ENCODE peak calls at places on chromosomes 4 and X, in six cellular contexts. B is activated naive CD4-positive, alpha-beta T cell treated with anti-CD3 and anti-CD28 coated beads, Interleukin-2, amount 10 ng/mL, durations not matched to agents 7 days and 5 days; Q is activated CD4-positive, alpha-beta T cell treated with anti-CD3 and anti-CD28 coated beads, Interleukin-2, amount 50 U/mL, for 1 hour; U is skeletal muscle cell; J is activated CD4-positive, CD25-positive, alpha-beta regulatory T cell; H is neural crest cell. O is an unnamed sample.

GRCh38 chrX:108090474-108091265 is 672 bp downstream of the PSMD10 start:
- DNase-seq in B (no peak), U (no peak), J (no peak), H (no peak), Q (no peak), O (no peak)

GRCh38 chr4:81405900-81406401 is 65.8 kb downstream of the RASGEF1B start:
- DNase-seq in Q (peak), U (peak), H (peak), B (peak), J (peak), O (no peak)

GRCh38 chr4:164753873-164754488 is at the start of gene SMIM31:
- DNase-seq in J (no peak), U (no peak), B (no peak), H (no peak), Q (no peak), O (no peak)

GRCh38 chrX:78886550-78886949 is 58.6 kb upstream of the P2RY10 start:
- DNase-seq in H (no peak), J (no peak), U (no peak), B (no peak), Q (no peak), O (no peak)

GRCh38 chrX:153611298-153612095 is 12.6 kb upstream of the CCNQ start:
- DNase-seq in U (no peak), Q (no peak), J (no peak), H (no peak), B (no peak), O (no peak)

GRCh38 chrX:19332983-19333382 is 10.7 kb upstream of the PDHA1 start:
- DNase-seq in B (no peak), J (no peak), U (no peak), Q (no peak), H (no peak), O (no peak)

GRCh38 chrX:104568304-104568915 is 2.4 kb downstream of the IL1RAPL2 start:
- DNase-seq in Q (no peak), U (no peak), B (no peak), H (no peak), J (no peak), O (no peak)

GRCh38 chr4:119300072-119300387 is 21.9 kb downstream of the FABP2 start:
- DNase-seq in J (no peak), Q (peak), U (no peak), H (peak), B (peak), O (no peak)

GRCh38 chr4:48141048-48141447 is 7.0 kb upstream of the TXK start:
- DNase-seq in H (no peak), Q (no peak), J (no peak), U (no peak), B (no peak), O (no peak)

GRCh38 chrX:120001787-120002186 is 58.2 kb upstream of the NKAP start:
- DNase-seq in J (no peak), H (no peak), U (no peak), Q (no peak), B (no peak), O (no peak)

GRCh38 chr4:7924570-7924969 is 15.1 kb downstream of the AFAP1 start:
- DNase-seq in Q (no peak), J (no peak), U (no peak), H (no peak), B (no peak), O (no peak)

GRCh38 chr4:25367004-25367621 is 9.9 kb upstream of the ANAPC4 start:
- DNase-seq in B (no peak), J (no peak), U (no peak), H (no peak), Q (no peak), O (no peak)

GRCh38 chr4:152064753-152065152 is 303.9 kb upstream of the GATB start:
- DNase-seq in J (no peak), B (no peak), Q (no peak), U (no peak), H (no peak), O (no peak)

GRCh38 chr4:157741642-157742041 is 431.2 kb downstream of the GASK1B start:
- DNase-seq in H (no peak), B (no peak), Q (no peak), J (no peak), U (no peak), O (no peak)

GRCh38 chrX:1589356-1590130 is 1.9 kb upstream of the AKAP17A start:
- DNase-seq in U (no peak), J (no peak), B (peak), Q (no peak), H (no peak), O (no peak)

GRCh38 chrX:138191998-138192397 is 519.5 kb downstream of the FGF13 start:
- DNase-seq in J (no peak), U (no peak), H (peak), B (no peak), Q (no peak), O (no peak)

GRCh38 chr4:105666693-105667092 is 41.8 kb downstream of the INTS12 start:
- DNase-seq in J (no peak), Q (no peak), U (peak), B (no peak), H (no peak), O (no peak)